ENCODE peak calls at places on chromosome 2, in ten cellular contexts. One of them, this sample, is unnamed.

GRCh38 chr2:215528555-215528954 is 92.7 kb upstream of the FN1 start:
- DNase-seq in A673: peak
- DNase-seq in prostate gland: no peak
- DNase-seq in AG04450: peak
- DNase-seq in adrenal gland: no peak
- DNase-seq in colonic mucosa: no peak
- DNase-seq in K562: no peak
- DNase-seq in WERI-Rb-1: no peak
- DNase-seq in dorsolateral prefrontal cortex: no peak
- DNase-seq in heart left ventricle: no peak
- DNase-seq in this sample: no peak

GRCh38 chr2:69260666-69261065 is 126.4 kb downstream of the GFPT1 start:
- DNase-seq in A673: no peak
- DNase-seq in prostate gland: no peak
- DNase-seq in AG04450: no peak
- DNase-seq in adrenal gland: no peak
- DNase-seq in colonic mucosa: no peak
- DNase-seq in K562: no peak
- DNase-seq in WERI-Rb-1: no peak
- DNase-seq in dorsolateral prefrontal cortex: no peak
- DNase-seq in heart left ventricle: no peak
- DNase-seq in this sample: no peak

GRCh38 chr2:135424849-135425248 is 106.2 kb downstream of the ZRANB3 start:
- DNase-seq in A673: no peak
- DNase-seq in prostate gland: no peak
- DNase-seq in AG04450: no peak
- DNase-seq in adrenal gland: no peak
- DNase-seq in colonic mucosa: no peak
- DNase-seq in K562: no peak
- DNase-seq in WERI-Rb-1: no peak
- DNase-seq in dorsolateral prefrontal cortex: no peak
- DNase-seq in heart left ventricle: no peak
- DNase-seq in this sample: no peak

GRCh38 chr2:221527759-221528444 is 44.2 kb downstream of the EPHA4 start:
- DNase-seq in A673: peak
- DNase-seq in prostate gland: no peak
- DNase-seq in AG04450: no peak
- DNase-seq in adrenal gland: no peak
- DNase-seq in colonic mucosa: peak
- DNase-seq in K562: no peak
- DNase-seq in WERI-Rb-1: no peak
- DNase-seq in dorsolateral prefrontal cortex: no peak
- DNase-seq in heart left ventricle: no peak
- DNase-seq in this sample: no peak

GRCh38 chr2:197369946-197370325 is 59.4 kb upstream of the ANKRD44 start:
- DNase-seq in A673: no peak
- DNase-seq in prostate gland: no peak
- DNase-seq in AG04450: no peak
- DNase-seq in adrenal gland: no peak
- DNase-seq in colonic mucosa: no peak
- DNase-seq in K562: no peak
- DNase-seq in WERI-Rb-1: no peak
- DNase-seq in dorsolateral prefrontal cortex: no peak
- DNase-seq in heart left ventricle: no peak
- DNase-seq in this sample: no peak

GRCh38 chr2:64988420-64989125 is 626 bp upstream of the SLC1A4 start:
- DNase-seq in A673: peak
- DNase-seq in prostate gland: peak
- DNase-seq in AG04450: peak
- DNase-seq in adrenal gland: peak
- DNase-seq in colonic mucosa: peak
- DNase-seq in K562: peak
- DNase-seq in WERI-Rb-1: peak
- DNase-seq in dorsolateral prefrontal cortex: peak
- DNase-seq in heart left ventricle: no peak
- DNase-seq in this sample: peak

GRCh38 chr2:158542577-158542976 is 85.8 kb downstream of the PKP4 start:
- DNase-seq in A673: no peak
- DNase-seq in prostate gland: no peak
- DNase-seq in AG04450: no peak
- DNase-seq in adrenal gland: no peak
- DNase-seq in colonic mucosa: no peak
- DNase-seq in K562: no peak
- DNase-seq in WERI-Rb-1: no peak
- DNase-seq in dorsolateral prefrontal cortex: no peak
- DNase-seq in heart left ventricle: no peak
- DNase-seq in this sample: no peak

GRCh38 chr2:127640082-127641072 is 5.6 kb upstream of the GPR17 start:
- DNase-seq in A673: no peak
- DNase-seq in prostate gland: no peak
- DNase-seq in AG04450: no peak
- DNase-seq in adrenal gland: no peak
- DNase-seq in colonic mucosa: no peak
- DNase-seq in K562: peak
- DNase-seq in WERI-Rb-1: peak
- DNase-seq in dorsolateral prefrontal cortex: no peak
- DNase-seq in heart left ventricle: no peak
- DNase-seq in this sample: peak

GRCh38 chr2:18588049-18588448 is 1.3 kb downstream of the NT5C1B start:
- DNase-seq in A673: no peak
- DNase-seq in prostate gland: no peak
- DNase-seq in AG04450: no peak
- DNase-seq in adrenal gland: no peak
- DNase-seq in colonic mucosa: no peak
- DNase-seq in K562: no peak
- DNase-seq in WERI-Rb-1: no peak
- DNase-seq in dorsolateral prefrontal cortex: no peak
- DNase-seq in heart left ventricle: no peak
- DNase-seq in this sample: no peak

GRCh38 chr2:15170068-15170775 is 390.9 kb downstream of the NBAS start:
- DNase-seq in A673: no peak
- DNase-seq in prostate gland: no peak
- DNase-seq in AG04450: peak
- DNase-seq in adrenal gland: no peak
- DNase-seq in colonic mucosa: no peak
- DNase-seq in K562: no peak
- DNase-seq in WERI-Rb-1: no peak
- DNase-seq in dorsolateral prefrontal cortex: no peak
- DNase-seq in heart left ventricle: no peak
- DNase-seq in this sample: no peak

GRCh38 chr2:240460781-240461431 is 25.4 kb downstream of the GPC1 start:
- DNase-seq in A673: no peak
- DNase-seq in prostate gland: no peak
- DNase-seq in AG04450: no peak
- DNase-seq in adrenal gland: peak
- DNase-seq in colonic mucosa: no peak
- DNase-seq in K562: no peak
- DNase-seq in WERI-Rb-1: peak
- DNase-seq in dorsolateral prefrontal cortex: peak
- DNase-seq in heart left ventricle: peak
- DNase-seq in this sample: peak

GRCh38 chr2:74959106-74959751 is 786 bp downstream of the POLE4 start:
- DNase-seq in A673: no peak
- DNase-seq in prostate gland: no peak
- DNase-seq in AG04450: no peak
- DNase-seq in adrenal gland: no peak
- DNase-seq in colonic mucosa: no peak
- DNase-seq in K562: no peak
- DNase-seq in WERI-Rb-1: no peak
- DNase-seq in dorsolateral prefrontal cortex: no peak
- DNase-seq in heart left ventricle: no peak
- DNase-seq in this sample: no peak

GRCh38 chr2:208356846-208357574 is 49.6 kb upstream of the PTH2R start:
- DNase-seq in A673: no peak
- DNase-seq in prostate gland: no peak
- DNase-seq in AG04450: no peak
- DNase-seq in adrenal gland: no peak
- DNase-seq in colonic mucosa: no peak
- DNase-seq in K562: no peak
- DNase-seq in WERI-Rb-1: no peak
- DNase-seq in dorsolateral prefrontal cortex: no peak
- DNase-seq in heart left ventricle: no peak
- DNase-seq in this sample: no peak

GRCh38 chr2:223822818-223823217 is 14.6 kb downstream of the AP1S3 start:
- DNase-seq in A673: no peak
- DNase-seq in prostate gland: no peak
- DNase-seq in AG04450: no peak
- DNase-seq in adrenal gland: no peak
- DNase-seq in colonic mucosa: no peak
- DNase-seq in K562: no peak
- DNase-seq in WERI-Rb-1: no peak
- DNase-seq in dorsolateral prefrontal cortex: no peak
- DNase-seq in heart left ventricle: no peak
- DNase-seq in this sample: no peak

GRCh38 chr2:21041943-21042707 is 1.7 kb downstream of the APOB start:
- DNase-seq in A673: no peak
- DNase-seq in prostate gland: no peak
- DNase-seq in AG04450: no peak
- DNase-seq in adrenal gland: no peak
- DNase-seq in colonic mucosa: no peak
- DNase-seq in K562: no peak
- DNase-seq in WERI-Rb-1: no peak
- DNase-seq in dorsolateral prefrontal cortex: no peak
- DNase-seq in heart left ventricle: no peak
- DNase-seq in this sample: no peak

GRCh38 chr2:234678721-234679120 is 181.8 kb upstream of the ARL4C start:
- DNase-seq in A673: no peak
- DNase-seq in prostate gland: no peak
- DNase-seq in AG04450: no peak
- DNase-seq in adrenal gland: no peak
- DNase-seq in colonic mucosa: no peak
- DNase-seq in K562: no peak
- DNase-seq in WERI-Rb-1: peak
- DNase-seq in dorsolateral prefrontal cortex: no peak
- DNase-seq in heart left ventricle: no peak
- DNase-seq in this sample: peak

GRCh38 chr2:15984367-15985255 is 44.3 kb downstream of the MYCN start:
- DNase-seq in A673: no peak
- DNase-seq in prostate gland: no peak
- DNase-seq in AG04450: no peak
- DNase-seq in adrenal gland: no peak
- DNase-seq in colonic mucosa: no peak
- DNase-seq in K562: no peak
- DNase-seq in WERI-Rb-1: peak
- DNase-seq in dorsolateral prefrontal cortex: peak
- DNase-seq in heart left ventricle: no peak
- DNase-seq in this sample: peak

GRCh38 chr2:78782196-78782595 is 243.3 kb upstream of the REG3G start:
- DNase-seq in A673: no peak
- DNase-seq in prostate gland: no peak
- DNase-seq in AG04450: no peak
- DNase-seq in adrenal gland: no peak
- DNase-seq in colonic mucosa: no peak
- DNase-seq in K562: no peak
- DNase-seq in WERI-Rb-1: no peak
- DNase-seq in dorsolateral prefrontal cortex: no peak
- DNase-seq in heart left ventricle: no peak
- DNase-seq in this sample: no peak

DNA sequence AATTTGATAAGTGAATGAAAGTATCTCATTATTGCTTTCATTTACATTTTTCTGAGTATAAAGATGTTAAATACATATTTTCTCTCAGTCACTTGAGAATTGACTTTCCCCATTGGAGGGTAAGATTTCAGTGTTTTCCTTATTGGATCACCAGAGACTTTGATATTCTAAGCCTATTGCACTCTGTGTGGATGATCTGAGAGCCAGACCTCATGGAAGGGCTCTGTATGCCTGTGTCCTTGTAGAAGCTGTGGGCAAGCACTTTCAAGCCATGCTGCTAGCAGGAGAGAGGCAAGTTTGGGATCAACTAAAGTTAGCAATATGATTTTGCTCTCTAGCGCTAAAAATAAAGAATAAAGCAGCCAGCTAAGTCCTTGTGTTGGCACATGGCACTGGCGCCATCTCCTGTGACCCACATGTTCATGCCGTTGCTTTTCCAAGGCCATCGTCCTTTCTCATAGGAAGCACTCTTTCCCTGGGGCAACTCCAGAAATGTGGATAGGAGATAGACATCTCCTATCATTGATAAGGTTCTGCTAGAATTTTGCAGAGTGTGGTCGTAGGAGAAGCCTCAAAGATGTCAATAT is 72.6 kb downstream of the AOX1 start:
- DNase-seq in A673: no peak
- DNase-seq in prostate gland: no peak
- DNase-seq in AG04450: no peak
- DNase-seq in adrenal gland: peak
- DNase-seq in colonic mucosa: no peak
- DNase-seq in K562: no peak
- DNase-seq in WERI-Rb-1: no peak
- DNase-seq in dorsolateral prefrontal cortex: no peak
- DNase-seq in heart left ventricle: no peak
- DNase-seq in this sample: peak
- TF ChIP-seq CTCF in A673: peak
- TF ChIP-seq CTCF in prostate gland: no peak
- TF ChIP-seq CTCF in AG04450: no peak
- TF ChIP-seq CTCF in adrenal gland: no peak
- TF ChIP-seq CTCF in colonic mucosa: no peak
- TF ChIP-seq CTCF in K562: no peak
- TF ChIP-seq CTCF in WERI-Rb-1: peak
- TF ChIP-seq CTCF in dorsolateral prefrontal cortex: no peak
- TF ChIP-seq CTCF in heart left ventricle: no peak
- TF ChIP-seq CTCF in this sample: peak

GRCh38 chr2:109456776-109457175 is 157.0 kb downstream of the SEPTIN10 start:
- DNase-seq in A673: no peak
- DNase-seq in prostate gland: no peak
- DNase-seq in AG04450: no peak
- DNase-seq in adrenal gland: no peak
- DNase-seq in colonic mucosa: no peak
- DNase-seq in K562: no peak
- DNase-seq in WERI-Rb-1: no peak
- DNase-seq in dorsolateral prefrontal cortex: no peak
- DNase-seq in heart left ventricle: no peak
- DNase-seq in this sample: no peak
- H3K27ac ChIP-seq in A673: no peak
- H3K27ac ChIP-seq in prostate gland: no peak
- H3K27ac ChIP-seq in AG04450: no peak
- H3K27ac ChIP-seq in adrenal gland: no peak
- H3K27ac ChIP-seq in colonic mucosa: no peak
- H3K27ac ChIP-seq in K562: no peak
- H3K27ac ChIP-seq in WERI-Rb-1: no peak
- H3K27ac ChIP-seq in dorsolateral prefrontal cortex: no peak
- H3K27ac ChIP-seq in heart left ventricle: no peak
- H3K27ac ChIP-seq in this sample: no peak

GRCh38 chr2:34001557-34001956 is 402.5 kb upstream of the FAM98A start:
- DNase-seq in A673: no peak
- DNase-seq in prostate gland: no peak
- DNase-seq in AG04450: no peak
- DNase-seq in adrenal gland: no peak
- DNase-seq in colonic mucosa: no peak
- DNase-seq in K562: no peak
- DNase-seq in WERI-Rb-1: peak
- DNase-seq in dorsolateral prefrontal cortex: no peak
- DNase-seq in heart left ventricle: no peak
- DNase-seq in this sample: no peak
- TF ChIP-seq CTCF in A673: no peak
- TF ChIP-seq CTCF in prostate gland: no peak
- TF ChIP-seq CTCF in AG04450: no peak
- TF ChIP-seq CTCF in adrenal gland: no peak
- TF ChIP-seq CTCF in colonic mucosa: no peak
- TF ChIP-seq CTCF in K562: no peak
- TF ChIP-seq CTCF in WERI-Rb-1: no peak
- TF ChIP-seq CTCF in dorsolateral prefrontal cortex: no peak
- TF ChIP-seq CTCF in heart left ventricle: no peak
- TF ChIP-seq CTCF in this sample: no peak

GRCh38 chr2:156088598-156088997 is 243.9 kb downstream of the NR4A2 start:
- DNase-seq in A673: no peak
- DNase-seq in prostate gland: no peak
- DNase-seq in AG04450: no peak
- DNase-seq in adrenal gland: no peak
- DNase-seq in colonic mucosa: no peak
- DNase-seq in K562: no peak
- DNase-seq in WERI-Rb-1: no peak
- DNase-seq in dorsolateral prefrontal cortex: no peak
- DNase-seq in heart left ventricle: no peak
- DNase-seq in this sample: no peak
- H3K27ac ChIP-seq in A673: no peak
- H3K27ac ChIP-seq in prostate gland: no peak
- H3K27ac ChIP-seq in AG04450: no peak
- H3K27ac ChIP-seq in adrenal gland: no peak
- H3K27ac ChIP-seq in colonic mucosa: no peak
- H3K27ac ChIP-seq in K562: no peak
- H3K27ac ChIP-seq in WERI-Rb-1: no peak
- H3K27ac ChIP-seq in dorsolateral prefrontal cortex: no peak
- H3K27ac ChIP-seq in heart left ventricle: no peak
- H3K27ac ChIP-seq in this sample: no peak

This sample was measured in endodermal cell.